ENCODE peak calls at places on chromosome 9, in four cellular contexts. One of them, this sample, is unnamed. For H3K4me1, the result is how much of the 10 kb centered on the place peaks cover.

GRCh38 chr9:78694950-78695349 is 398.0 kb downstream of the PSAT1 start:
- DNase-seq in GM23248: no peak
- DNase-seq in cardiac muscle cell: no peak
- DNase-seq in hepatocyte: no peak
- DNase-seq in this sample: peak

GRCh38 chr9:135128035-135128670 is 40.7 kb downstream of the OLFM1 start:
- DNase-seq in GM23248: no peak
- DNase-seq in cardiac muscle cell: no peak
- DNase-seq in hepatocyte: no peak
- DNase-seq in this sample: no peak

GRCh38 chr9:82090041-82090440 is 101.5 kb downstream of the SPATA31D1 start:
- DNase-seq in GM23248: no peak
- DNase-seq in cardiac muscle cell: no peak
- DNase-seq in hepatocyte: no peak
- DNase-seq in this sample: no peak

GRCh38 chr9:91422832-91423711 is 560 bp downstream of the NFIL3 start:
- DNase-seq in GM23248: peak
- DNase-seq in cardiac muscle cell: peak
- DNase-seq in hepatocyte: peak
- DNase-seq in this sample: peak

GRCh38 chr9:83483223-83483622 is 55.0 kb downstream of the FRMD3 start:
- DNase-seq in GM23248: no peak
- DNase-seq in cardiac muscle cell: no peak
- DNase-seq in hepatocyte: no peak
- DNase-seq in this sample: no peak

GRCh38 chr9:129349571-129349947 is 171.5 kb upstream of the IER5L start:
- DNase-seq in GM23248: no peak
- DNase-seq in cardiac muscle cell: no peak
- DNase-seq in hepatocyte: no peak
- DNase-seq in this sample: no peak

GRCh38 chr9:81103597-81104471 is 585.5 kb downstream of the TLE1 start:
- DNase-seq in GM23248: peak
- DNase-seq in cardiac muscle cell: no peak
- DNase-seq in hepatocyte: peak
- DNase-seq in this sample: no peak

GRCh38 chr9:103894184-103894583 is 199.9 kb upstream of the SMC2 start:
- DNase-seq in GM23248: no peak
- DNase-seq in cardiac muscle cell: no peak
- DNase-seq in hepatocyte: no peak
- DNase-seq in this sample: no peak

GRCh38 chr9:138021251-138022056 is 143.9 kb downstream of the CACNA1B start:
- DNase-seq in GM23248: no peak
- DNase-seq in cardiac muscle cell: no peak
- DNase-seq in hepatocyte: no peak
- DNase-seq in this sample: peak

GRCh38 chr9:3569529-3569928 is 43.7 kb upstream of the RFX3 start:
- DNase-seq in GM23248: no peak
- DNase-seq in cardiac muscle cell: no peak
- DNase-seq in hepatocyte: no peak
- DNase-seq in this sample: no peak

GRCh38 chr9:2461886-2462285 is 159.7 kb upstream of the VLDLR start:
- DNase-seq in GM23248: peak
- DNase-seq in cardiac muscle cell: no peak
- DNase-seq in hepatocyte: no peak
- DNase-seq in this sample: no peak

GRCh38 chr9:38339087-38339486 is 53.4 kb upstream of the ALDH1B1 start:
- DNase-seq in GM23248: peak
- DNase-seq in cardiac muscle cell: no peak
- DNase-seq in hepatocyte: no peak
- DNase-seq in this sample: no peak

GRCh38 chr9:98867109-98867433 is 59.6 kb downstream of the GALNT12 start:
- DNase-seq in GM23248: no peak
- DNase-seq in cardiac muscle cell: no peak
- DNase-seq in hepatocyte: no peak
- DNase-seq in this sample: no peak

GRCh38 chr9:14902561-14902960 is 7.7 kb downstream of the FREM1 start:
- DNase-seq in GM23248: peak
- DNase-seq in cardiac muscle cell: no peak
- DNase-seq in hepatocyte: no peak
- DNase-seq in this sample: no peak

GRCh38 chr9:21060919-21061561 is 16.7 kb downstream of the IFNB1 start:
- DNase-seq in GM23248: peak
- DNase-seq in cardiac muscle cell: no peak
- DNase-seq in hepatocyte: peak
- DNase-seq in this sample: no peak

GRCh38 chr9:17484906-17485305 is 94.0 kb upstream of the SH3GL2 start:
- DNase-seq in GM23248: peak
- DNase-seq in cardiac muscle cell: no peak
- DNase-seq in hepatocyte: no peak
- DNase-seq in this sample: no peak

GRCh38 chr9:77647659-77648457 is at the start of gene GNA14:
- DNase-seq in GM23248: peak
- DNase-seq in cardiac muscle cell: peak
- DNase-seq in hepatocyte: peak
- DNase-seq in this sample: peak

GRCh38 chr9:2227468-2227867 is 212.3 kb downstream of the SMARCA2 start:
- DNase-seq in GM23248: peak
- DNase-seq in cardiac muscle cell: no peak
- DNase-seq in hepatocyte: no peak
- DNase-seq in this sample: peak

GRCh38 chr9:113578877-113579269 is 115.3 kb downstream of the RGS3 start:
- DNase-seq in GM23248: peak
- DNase-seq in cardiac muscle cell: no peak
- DNase-seq in hepatocyte: peak
- DNase-seq in this sample: no peak

GRCh38 chr9:21904776-21905175 is 89.4 kb downstream of the CDKN2A start:
- DNase-seq in GM23248: no peak
- DNase-seq in cardiac muscle cell: no peak
- DNase-seq in hepatocyte: no peak
- DNase-seq in this sample: peak

GRCh38 chr9:78707481-78707977 is 410.6 kb downstream of the PSAT1 start:
- DNase-seq in GM23248: peak
- DNase-seq in cardiac muscle cell: no peak
- DNase-seq in hepatocyte: no peak
- DNase-seq in this sample: no peak

GRCh38 chr9:129626079-129626943 is at the start of gene NTMT1:
- DNase-seq in GM23248: peak
- DNase-seq in cardiac muscle cell: peak
- DNase-seq in hepatocyte: peak
- DNase-seq in this sample: peak

GRCh38 chr9:22863736-22864135 is 417.1 kb downstream of the DMRTA1 start:
- DNase-seq in GM23248: no peak
- DNase-seq in cardiac muscle cell: no peak
- DNase-seq in hepatocyte: no peak
- DNase-seq in this sample: peak

GRCh38 chr9:95239071-95239470 is 78.4 kb downstream of the FANCC start:
- DNase-seq in GM23248: no peak
- DNase-seq in cardiac muscle cell: no peak
- DNase-seq in hepatocyte: no peak
- DNase-seq in this sample: no peak

GRCh38 chr9:107534510-107535078 is 45.0 kb upstream of the KLF4 start:
- DNase-seq in GM23248: no peak
- DNase-seq in cardiac muscle cell: no peak
- DNase-seq in hepatocyte: no peak
- DNase-seq in this sample: no peak

GRCh38 chr9:107539427-107540154 is 50.0 kb upstream of the KLF4 start:
- DNase-seq in GM23248: peak
- DNase-seq in cardiac muscle cell: peak
- DNase-seq in hepatocyte: peak
- DNase-seq in this sample: peak

GRCh38 chr9:107540167-107540566 is 50.6 kb upstream of the KLF4 start:
- DNase-seq in GM23248: peak
- DNase-seq in cardiac muscle cell: no peak
- DNase-seq in hepatocyte: no peak
- DNase-seq in this sample: no peak

GRCh38 chr9:107541523-107541922 is 52.0 kb upstream of the KLF4 start:
- DNase-seq in GM23248: no peak
- DNase-seq in cardiac muscle cell: no peak
- DNase-seq in hepatocyte: no peak
- DNase-seq in this sample: no peak

DNA sequence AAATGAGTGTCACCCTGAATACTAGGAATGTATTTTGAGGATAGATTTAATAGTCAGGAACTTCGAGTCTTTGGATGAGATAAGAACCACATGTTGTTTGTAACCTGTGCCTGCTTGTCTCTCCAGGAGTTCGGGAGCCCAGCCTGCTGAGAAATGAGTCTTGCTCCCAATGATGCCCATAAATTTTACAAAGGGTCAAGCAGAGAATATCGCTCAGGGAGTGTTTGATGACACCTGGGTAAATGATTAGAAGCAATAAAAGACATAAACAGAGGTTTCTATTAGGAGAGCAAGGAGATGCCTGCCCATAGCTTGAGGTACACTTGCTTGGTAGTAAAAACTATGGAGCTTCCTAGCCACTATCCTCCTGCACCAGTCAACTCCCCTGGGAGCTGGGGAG is 46.9 kb upstream of the KLF4 start:
- DNase-seq in GM23248: no peak
- DNase-seq in cardiac muscle cell: no peak
- DNase-seq in hepatocyte: no peak
- DNase-seq in this sample: no peak
- H3K4me1 ChIP-seq in GM23248: under half
- H3K4me1 ChIP-seq in cardiac muscle cell: under half
- H3K4me1 ChIP-seq in hepatocyte: under half
- H3K4me1 ChIP-seq in this sample: under half

GRCh38 chr9:130835441-130836298 is 616 bp downstream of the ABL1 start:
- DNase-seq in GM23248: peak
- DNase-seq in cardiac muscle cell: peak
- DNase-seq in hepatocyte: peak
- DNase-seq in this sample: peak
- H3K4me1 ChIP-seq in GM23248: under half
- H3K4me1 ChIP-seq in cardiac muscle cell: under half
- H3K4me1 ChIP-seq in hepatocyte: under half
- H3K4me1 ChIP-seq in this sample: under half

DNA sequence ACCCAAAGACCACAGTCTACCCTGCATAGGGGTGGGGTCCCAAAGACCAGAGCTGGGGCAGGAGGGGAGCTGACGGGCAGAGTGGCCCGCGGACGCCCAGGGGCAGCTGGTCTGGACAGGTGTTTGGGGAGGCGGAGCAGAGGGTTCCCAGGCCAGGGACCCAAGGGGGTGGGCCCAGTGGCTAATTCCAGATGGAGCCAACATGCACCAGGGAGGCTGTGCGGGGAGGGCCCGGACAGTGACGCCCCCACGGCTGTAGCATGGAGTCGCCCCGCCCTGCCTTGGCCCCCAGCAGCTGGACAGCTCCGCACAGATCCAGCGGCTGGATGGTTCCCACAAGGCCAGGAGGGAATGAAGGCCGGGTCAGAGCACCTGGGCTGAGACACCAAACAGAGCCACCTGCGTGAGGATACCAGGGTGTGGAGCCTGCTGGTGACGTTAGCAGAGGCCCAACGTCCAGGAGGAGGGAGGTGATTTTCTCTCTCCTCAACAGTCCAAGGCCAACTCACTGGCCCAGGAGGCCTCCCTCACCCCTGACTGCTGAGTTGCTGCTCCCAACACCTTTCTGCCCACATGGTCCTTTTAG is 55.3 kb upstream of the EGFL7 start:
- DNase-seq in GM23248: no peak
- DNase-seq in cardiac muscle cell: no peak
- DNase-seq in hepatocyte: no peak
- DNase-seq in this sample: no peak
- H3K4me1 ChIP-seq in GM23248: under half
- H3K4me1 ChIP-seq in cardiac muscle cell: under half
- H3K4me1 ChIP-seq in hepatocyte: under half
- H3K4me1 ChIP-seq in this sample: under half

GRCh38 chr9:127129073-127129717 is 6.8 kb upstream of the ANGPTL2 start:
- DNase-seq in GM23248: peak
- DNase-seq in cardiac muscle cell: no peak
- DNase-seq in hepatocyte: no peak
- DNase-seq in this sample: peak
- H3K4me1 ChIP-seq in GM23248: half or more
- H3K4me1 ChIP-seq in cardiac muscle cell: under half
- H3K4me1 ChIP-seq in hepatocyte: under half
- H3K4me1 ChIP-seq in this sample: under half

GRCh38 chr9:136700309-136700708 is 12.1 kb upstream of the DIPK1B start:
- DNase-seq in GM23248: peak
- DNase-seq in cardiac muscle cell: no peak
- DNase-seq in hepatocyte: no peak
- DNase-seq in this sample: no peak
- H3K4me1 ChIP-seq in GM23248: under half
- H3K4me1 ChIP-seq in cardiac muscle cell: under half
- H3K4me1 ChIP-seq in hepatocyte: under half
- H3K4me1 ChIP-seq in this sample: under half

This sample was measured in endodermal cell.